ENCODE peak calls at places on chromosome 11, in five cellular contexts. D is transverse colon, O is OCI-LY7, W is psoas muscle, S is testis. Y is an unnamed sample. For H3K4me1, the result is how much of the 10 kb centered on the place peaks cover.

GRCh38 chr11:68942090-68942620 is 38.5 kb downstream of the IGHMBP2 start:
- DNase-seq in D (no peak), O (no peak), W (no peak), S (no peak), Y (no peak)

GRCh38 chr11:117384045-117384444 is 56.4 kb downstream of the CEP164 start:
- DNase-seq in D (no peak), O (no peak), W (no peak), S (no peak), Y (no peak)

GRCh38 chr11:109612481-109612880 is 190.5 kb downstream of the C11orf87 start:
- DNase-seq in D (no peak), O (no peak), W (no peak), S (no peak), Y (no peak)

GRCh38 chr11:105230586-105230985 is 91.0 kb upstream of the CARD18 start:
- DNase-seq in D (no peak), O (no peak), W (no peak), S (no peak), Y (no peak)

GRCh38 chr11:8066911-8067455 is 14.0 kb upstream of the TUB start:
- DNase-seq in D (no peak), O (no peak), W (no peak), S (no peak), Y (no peak)

GRCh38 chr11:26623076-26623666 is 51.1 kb upstream of the MUC15 start:
- DNase-seq in D (no peak), O (no peak), W (no peak), S (no peak), Y (no peak)

GRCh38 chr11:46380340-46381045 is 976 bp upstream of the MDK start:
- DNase-seq in D (peak), O (no peak), W (peak), S (peak), Y (peak)

GRCh38 chr11:18650859-18651557 is 16.9 kb upstream of the SPTY2D1 start:
- DNase-seq in D (peak), O (peak), W (no peak), S (peak), Y (peak)

GRCh38 chr11:61273151-61274078 is 21.7 kb downstream of the VWCE start:
- DNase-seq in D (peak), O (no peak), W (no peak), S (no peak), Y (peak)

GRCh38 chr11:27757953-27758352 is 57.7 kb upstream of the BDNF start:
- DNase-seq in D (no peak), O (no peak), W (no peak), S (no peak), Y (no peak)

GRCh38 chr11:128476729-128477128 is 110.6 kb downstream of the ETS1 start:
- DNase-seq in D (no peak), O (no peak), W (no peak), S (no peak), Y (peak)

GRCh38 chr11:92492372-92492771 is 267.8 kb downstream of the FAT3 start:
- DNase-seq in D (no peak), O (no peak), W (no peak), S (no peak), Y (no peak)

GRCh38 chr11:77193167-77193566 is 65.1 kb downstream of the MYO7A start:
- DNase-seq in D (no peak), O (no peak), W (no peak), S (no peak), Y (no peak)

GRCh38 chr11:15341587-15341986 is 226.9 kb downstream of the INSC start:
- DNase-seq in D (no peak), O (no peak), W (no peak), S (no peak), Y (no peak)

GRCh38 chr11:59225017-59225416 is 12.3 kb upstream of the MPEG1 start:
- DNase-seq in D (no peak), O (no peak), W (no peak), S (no peak), Y (no peak)

GRCh38 chr11:71490731-71491390 is 36.2 kb upstream of the KRTAP5-7 start:
- DNase-seq in D (no peak), O (no peak), W (no peak), S (no peak), Y (no peak)

GRCh38 chr11:86395061-86395551 is 20.4 kb downstream of the CCDC81 start:
- DNase-seq in D (no peak), O (no peak), W (no peak), S (peak), Y (no peak)

GRCh38 chr11:61636676-61637075 is 43.5 kb upstream of the DAGLA start:
- DNase-seq in D (no peak), O (no peak), W (no peak), S (no peak), Y (no peak)

GRCh38 chr11:124434699-124435098 is 10.0 kb upstream of the OR8B4 start:
- DNase-seq in D (no peak), O (no peak), W (no peak), S (no peak), Y (no peak)

GRCh38 chr11:44316388-44317240 is 6.7 kb upstream of the ALX4 start:
- DNase-seq in D (no peak), O (no peak), W (no peak), S (no peak), Y (no peak)

GRCh38 chr11:27614092-27614491 is 86.2 kb downstream of the BDNF start:
- DNase-seq in D (no peak), O (no peak), W (no peak), S (no peak), Y (no peak)

DNA sequence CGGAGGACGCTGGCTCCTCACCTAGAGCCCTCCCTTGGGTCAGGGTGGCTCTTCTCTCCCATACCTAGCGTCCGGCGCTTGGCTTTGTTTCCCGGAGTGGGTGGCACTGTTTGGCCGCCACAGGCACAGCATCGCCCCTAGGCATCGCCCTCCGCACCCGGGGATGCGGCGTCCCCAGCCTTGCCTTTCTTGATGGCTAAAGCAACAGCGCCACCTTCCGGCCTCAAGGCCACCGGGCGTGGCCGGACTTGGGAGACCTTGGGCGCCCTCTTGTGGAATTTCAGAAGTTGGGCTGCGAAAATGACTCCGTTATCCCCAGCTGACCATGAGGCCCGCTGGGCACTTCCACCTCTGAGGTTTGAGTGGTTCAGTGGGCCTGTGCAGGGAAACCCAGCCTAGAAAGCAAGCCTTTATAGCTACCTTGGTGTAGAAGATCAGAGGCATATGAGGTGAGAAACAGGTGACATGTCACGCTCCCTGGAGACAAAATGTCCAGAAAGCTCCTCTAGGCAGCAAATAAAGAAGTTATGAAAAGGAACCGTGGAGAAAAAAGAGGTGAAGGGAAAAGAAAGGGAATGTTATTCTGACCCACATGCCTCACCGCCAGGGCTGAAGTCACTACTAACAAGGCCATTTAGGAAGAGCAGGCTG is 54.3 kb downstream of the SNX19 start:
- DNase-seq in D (peak), O (peak), W (peak), S (peak), Y (peak)
- H3K4me1 ChIP-seq in D (under half), O (under half), W (under half), S (under half), Y (under half)

DNA sequence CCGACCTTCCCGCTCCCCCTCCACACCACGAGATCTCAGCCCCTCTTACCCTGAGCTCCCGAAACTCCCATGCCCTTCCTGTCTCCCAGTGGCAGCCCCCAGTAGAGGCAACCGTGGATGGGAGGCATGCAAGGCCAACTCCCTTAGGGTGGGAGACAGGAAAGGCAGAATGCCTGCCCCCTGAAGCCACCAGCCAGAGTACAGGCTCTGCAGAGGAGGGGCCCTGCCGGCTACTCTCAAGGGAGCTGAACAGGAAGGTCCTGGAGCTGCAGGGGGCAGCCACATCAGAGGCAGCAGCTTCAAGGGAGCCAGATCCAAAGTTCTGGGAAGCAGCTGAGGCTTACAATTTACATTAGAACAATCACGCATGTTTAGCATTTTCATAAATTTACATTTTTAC is 38.3 kb downstream of the PDE2A start:
- DNase-seq in D (no peak), O (no peak), W (no peak), S (no peak), Y (no peak)
- H3K4me3 ChIP-seq in D (no peak), O (no peak), W (no peak), S (no peak), Y (no peak)

DNA sequence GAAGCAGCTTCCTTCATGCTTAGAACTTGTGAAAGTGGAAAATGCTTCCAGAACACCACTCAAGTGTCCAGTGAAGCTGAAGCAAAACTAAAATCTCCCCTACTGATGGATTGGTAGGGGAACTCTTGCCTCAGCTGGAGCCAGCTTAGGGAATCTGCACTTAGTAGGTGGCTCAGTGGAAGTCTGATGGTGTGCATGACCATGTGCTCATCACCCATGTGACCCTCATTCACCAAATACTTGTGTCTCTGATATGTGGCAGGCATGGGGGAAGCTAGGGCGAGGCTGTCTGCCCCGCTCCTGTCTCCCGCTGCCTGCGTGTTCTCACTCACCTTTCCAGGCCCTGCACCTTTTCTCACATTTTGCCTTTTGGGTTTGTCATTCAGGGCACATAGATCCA is 7.2 kb downstream of the TEAD1 start:
- DNase-seq in D (no peak), O (no peak), W (no peak), S (no peak), Y (no peak)
- H3K4me1 ChIP-seq in D (under half), O (under half), W (half or more), S (under half), Y (under half)

DNA sequence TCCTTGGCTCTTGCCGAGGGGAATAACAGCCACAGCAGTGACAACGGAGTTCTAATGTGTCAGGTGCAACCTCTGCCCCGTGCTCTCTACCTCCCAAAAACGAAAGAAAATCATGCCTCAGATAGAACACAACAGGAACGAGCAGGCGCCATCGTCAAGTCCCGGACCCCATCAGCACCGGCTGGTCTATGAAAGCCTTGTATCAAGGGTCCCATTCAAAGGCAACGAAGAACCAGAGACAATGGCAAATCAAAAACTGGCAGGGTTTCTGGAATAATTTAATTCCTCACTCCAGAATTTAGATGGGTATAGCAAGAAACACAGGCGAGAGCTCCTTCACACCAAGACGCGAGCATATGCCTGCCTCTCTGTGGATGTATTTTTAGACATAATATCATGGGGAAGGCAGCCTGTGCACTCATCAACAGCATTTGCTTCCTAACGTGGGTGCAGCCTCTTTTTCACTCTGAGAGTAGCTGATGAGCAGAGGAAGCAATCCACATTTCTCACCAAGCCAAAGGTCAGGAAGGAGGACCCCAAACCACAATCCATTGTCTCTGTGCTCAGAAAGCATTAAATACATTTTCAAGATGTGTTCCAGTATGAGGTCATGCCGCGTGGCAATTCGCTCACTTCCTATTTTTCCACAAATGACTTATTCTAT is 193.4 kb upstream of the BLID start:
- DNase-seq in D (no peak), O (no peak), W (no peak), S (no peak), Y (no peak)
- H3K4me3 ChIP-seq in D (no peak), O (no peak), W (peak), S (no peak), Y (no peak)

Y was measured in lung.